ENCODE peak calls at places on chromosomes 13 and 19, in six cellular contexts. G is thyroid gland, P is suprapubic skin, S is esophagus muscularis mucosa, J is esophagus squamous epithelium, Y is gastrocnemius medialis. H is an unnamed sample.
A peak's percentile ranks its signal among the peaks of the same experiment; 100 is the strongest.

GRCh38 chr19:916645-917322 is 349 bp upstream of the KISS1R start:
- DNase-seq in Y (no peak), J (no peak), P (no peak), G (no peak), S (no peak), H (no peak)

GRCh38 chr13:33918199-33918932 is 100.4 kb downstream of the RFC3 start:
- DNase-seq in P (no peak), G (no peak), Y (no peak), S (no peak), J (no peak), H (no peak)

GRCh38 chr19:56321981-56322558 is 7.4 kb upstream of the ZSCAN5A start:
- DNase-seq in G (no peak), P (no peak), Y (no peak), J (no peak), S (no peak), H (no peak)

GRCh38 chr13:39130298-39130697 is 92.0 kb downstream of the NHLRC3 start:
- DNase-seq in Y (no peak), P (no peak), G (no peak), J (no peak), S (no peak), H (no peak)

GRCh38 chr19:10713317-10713716 is 4.6 kb upstream of the DNM2 start:
- DNase-seq in J (no peak), P (no peak), G (no peak), Y (no peak), S (no peak), H (no peak)

GRCh38 chr13:98300956-98301641 is 124.0 kb upstream of the RNF113B start:
- DNase-seq in S (no peak), J (no peak), P (no peak), G (peak; percentile 31), Y (no peak), H (no peak)

GRCh38 chr19:29785955-29786589 is 25.7 kb upstream of the CCNE1 start:
- DNase-seq in J (no peak), S (no peak), G (no peak), P (no peak), Y (no peak), H (no peak)

GRCh38 chr13:50130686-50131051 is 115.4 kb downstream of the KCNRG start:
- DNase-seq in P (no peak), Y (no peak), G (no peak), S (no peak), J (no peak), H (peak; percentile 61)

GRCh38 chr19:55516878-55517620 is 19.9 kb downstream of the SBK2 start:
- DNase-seq in G (peak; percentile 93), S (peak; percentile 98), J (peak; percentile 49), P (peak; percentile 98), Y (peak; percentile 91), H (peak; percentile 92)

GRCh38 chr19:47280183-47280797 is 5.6 kb downstream of the INAFM1 start:
- DNase-seq in G (peak; percentile 19), Y (no peak), S (no peak), P (no peak), J (no peak), H (no peak)

GRCh38 chr19:43594710-43595604 is 977 bp downstream of the IRGQ start:
- DNase-seq in P (no peak), J (no peak), S (no peak), G (peak; percentile 43), Y (no peak), H (peak; percentile 57)

GRCh38 chr13:112849500-112849899 is 119.5 kb upstream of the MCF2L start:
- DNase-seq in P (peak; percentile 55), S (no peak), Y (no peak), G (peak; percentile 78), J (no peak), H (no peak)

GRCh38 chr13:75643693-75644092 is 7.6 kb downstream of the LMO7 start:
- DNase-seq in S (no peak), G (no peak), P (no peak), J (no peak), Y (no peak), H (no peak)

GRCh38 chr13:99677388-99677951 is 176.2 kb downstream of the TM9SF2 start:
- DNase-seq in J (no peak), S (peak; percentile 8), Y (no peak), G (no peak), P (no peak), H (no peak)

GRCh38 chr13:74325106-74325505 is 190.9 kb upstream of the KLF12 start:
- DNase-seq in G (peak; percentile 25), S (no peak), P (no peak), Y (no peak), J (no peak), H (no peak)

GRCh38 chr19:33767898-33768413 is 28.7 kb upstream of the KCTD15 start:
- DNase-seq in G (peak; percentile 32), Y (no peak), J (no peak), S (no peak), P (no peak), H (no peak)

GRCh38 chr19:11736696-11737095 is 2.0 kb downstream of the ZNF823 start:
- DNase-seq in G (no peak), S (no peak), P (no peak), J (no peak), Y (peak; percentile 3), H (peak; percentile 50)

GRCh38 chr13:114107686-114108081 is 24.7 kb downstream of the RASA3 start:
- DNase-seq in S (no peak), G (peak; percentile 81), Y (peak; percentile 41), J (no peak), P (peak; percentile 60), H (peak; percentile 46)

GRCh38 chr19:44848805-44849457 is 2.8 kb downstream of the NECTIN2 start:
- DNase-seq in P (no peak), Y (no peak), J (no peak), S (no peak), G (peak; percentile 21), H (no peak)

GRCh38 chr13:37277435-37278144 is 172.1 kb upstream of the CSNK1A1L start:
- DNase-seq in Y (no peak), J (no peak), P (no peak), G (no peak), S (no peak), H (no peak)

GRCh38 chr13:29991343-29991742 is 140.9 kb upstream of the UBL3 start:
- DNase-seq in J (no peak), G (no peak), S (no peak), P (no peak), Y (no peak), H (no peak)

DNA sequence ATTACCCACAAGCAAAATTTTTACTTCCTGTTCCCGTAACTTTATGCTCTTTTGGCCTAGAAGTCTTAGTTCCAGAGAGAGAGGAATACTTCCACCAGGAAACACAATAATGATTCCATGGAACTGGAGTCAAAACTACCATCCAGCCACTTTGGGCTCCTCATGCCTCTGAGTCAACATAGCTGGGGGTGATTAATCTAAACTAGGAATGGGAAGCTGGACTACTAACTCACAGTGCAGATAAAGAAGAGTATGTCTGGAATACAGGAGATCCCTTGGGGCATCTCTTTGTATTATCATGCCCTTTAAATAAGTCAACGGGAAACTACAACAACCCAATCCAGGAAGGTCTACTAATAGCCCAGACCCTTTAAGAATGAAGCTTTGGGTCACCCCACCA is 8.9 kb upstream of the ELF1 start:
- DNase-seq in J (no peak), G (no peak), S (no peak), Y (no peak), P (no peak), H (no peak)
- H3K4me1 ChIP-seq in J (no peaks in the 10 kb centered on the region), G (peaks cover 9% of the 10 kb centered on the region), S (peaks cover 17% of the 10 kb centered on the region), Y (peaks cover 35% of the 10 kb centered on the region), P (peaks cover 3% of the 10 kb centered on the region), H (no peaks in the 10 kb centered on the region)

GRCh38 chr13:95498886-95499285 is 53.6 kb upstream of the CLDN10 start:
- DNase-seq in P (no peak), S (no peak), Y (no peak), G (no peak), J (no peak), H (no peak)
- TF ChIP-seq POLR2A in P (no peak), S (no peak), Y (no peak), G (no peak), J (no peak), H (no peak)

DNA sequence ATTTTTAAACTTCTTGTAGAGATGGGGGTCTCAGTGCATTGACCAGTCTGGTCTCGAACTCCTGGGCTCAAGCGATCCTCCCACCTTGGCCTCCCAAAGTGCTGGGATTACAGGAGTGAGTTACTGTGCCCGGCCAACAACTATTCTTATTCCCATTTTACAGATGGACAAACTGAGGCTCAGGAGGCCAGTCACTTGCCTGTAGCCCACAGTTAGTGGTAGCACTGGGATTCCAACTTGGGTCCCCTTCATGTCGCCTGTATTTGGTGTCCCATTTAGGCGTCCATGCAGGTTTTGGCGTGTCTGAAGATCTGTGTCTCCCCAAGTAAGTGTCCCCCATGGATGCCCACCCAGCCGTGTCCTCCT is 791 bp upstream of the AXL start:
- DNase-seq in Y (no peak), P (no peak), G (no peak), J (no peak), S (no peak), H (no peak)
- H3K4me3 ChIP-seq in Y (peak overlapping the region; percentile 57), P (peak overlapping the region; percentile 64), G (no peak overlapping the region), J (peak overlapping the region; percentile 57), S (peak overlapping the region; percentile 95), H (peak overlapping the region; percentile 60)

DNA sequence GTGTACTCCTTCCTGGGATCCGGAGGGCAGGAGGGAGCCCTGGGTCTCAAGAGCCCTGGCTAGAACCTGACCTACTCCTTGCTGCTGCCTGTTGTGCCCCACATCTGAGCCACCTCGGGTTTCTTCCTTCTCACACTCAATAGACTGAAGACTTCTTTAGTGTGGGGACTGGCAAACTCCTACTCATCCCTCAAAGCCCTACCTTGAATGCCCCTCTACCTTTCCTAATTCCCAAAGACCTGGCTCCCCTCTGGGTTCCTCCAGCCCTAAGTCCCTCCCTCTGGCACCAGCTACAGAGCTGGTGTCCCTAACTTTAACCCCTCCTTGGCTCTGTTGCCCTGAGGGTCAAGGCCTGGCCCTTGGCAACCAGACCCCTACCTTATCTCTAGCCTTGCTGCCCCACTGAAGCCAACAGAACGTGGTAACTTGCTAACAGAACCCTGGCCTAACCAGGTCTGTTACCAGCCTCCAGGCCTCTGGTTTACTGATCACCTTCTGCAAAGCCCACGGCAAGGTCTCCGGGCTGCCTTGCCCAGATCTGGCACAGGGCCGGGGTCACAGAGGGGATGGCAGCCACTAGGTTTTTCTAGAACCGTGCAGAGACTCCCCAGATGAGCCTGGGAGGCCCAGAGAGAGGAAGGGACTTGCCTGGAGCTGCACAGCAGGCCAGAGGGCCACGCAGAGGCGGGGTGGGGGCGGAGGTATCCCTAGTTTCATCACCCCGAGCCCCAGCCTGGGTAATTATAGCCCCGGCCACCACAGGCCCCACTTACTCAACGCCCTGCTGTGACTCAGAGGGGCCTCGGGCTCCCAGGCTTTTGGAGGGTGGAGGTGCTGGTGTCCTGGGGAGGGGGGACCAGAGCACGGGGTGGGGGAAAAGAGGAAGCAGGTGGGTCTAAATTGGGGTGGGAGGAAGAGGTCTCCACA is 15.3 kb downstream of the ZBTB7A start:
- DNase-seq in S (no peak), Y (no peak), G (no peak), J (no peak), P (no peak), H (no peak)
- H3K4me1 ChIP-seq in S (peaks cover 73% of the 10 kb centered on the region), Y (peaks cover 38% of the 10 kb centered on the region), G (peaks cover 6% of the 10 kb centered on the region), J (peaks cover 37% of the 10 kb centered on the region), P (peaks cover 37% of the 10 kb centered on the region), H (peaks cover 23% of the 10 kb centered on the region)

H was measured in Peyer's patch.